ENCODE peak calls at places on chromosome 20, in ten cellular contexts. M is tibial nerve; W is mesendoderm; L is lower lobe of right lung; O is cardiac muscle cell; C is CD8-positive, alpha-beta T cell; Q is CD4-positive, alpha-beta T cell; B is GM12878; D is brain microvascular endothelial cell; J is fibroblast of lung. T is an unnamed sample.

GRCh38 chr20:25248501-25249172 is 752 bp downstream of the PYGB start:
- DNase-seq in M (no peak), B (no peak), D (no peak), Q (no peak), J (peak), L (no peak), O (peak), W (peak), C (no peak), T (peak)

GRCh38 chr20:24959591-24960301 is 10.7 kb downstream of the CST7 start:
- DNase-seq in D (no peak), J (no peak), O (no peak), C (no peak), L (peak), M (no peak), B (no peak), W (no peak), Q (no peak), T (no peak)

GRCh38 chr20:44832724-44833123 is 22.4 kb upstream of the RIMS4 start:
- DNase-seq in B (no peak), D (peak), J (no peak), M (no peak), O (peak), L (no peak), C (no peak), W (peak), Q (no peak), T (no peak)

GRCh38 chr20:19589731-19590362 is 168.2 kb upstream of the RIN2 start:
- DNase-seq in M (no peak), J (no peak), L (no peak), D (no peak), B (no peak), W (no peak), O (no peak), C (no peak), Q (no peak), T (no peak)

GRCh38 chr20:824916-825315 is 8.6 kb upstream of the FAM110A start:
- DNase-seq in Q (no peak), D (no peak), L (no peak), J (no peak), C (peak), M (no peak), O (no peak), W (no peak), B (no peak), T (no peak)

GRCh38 chr20:56626367-56627121 is 2.6 kb upstream of the TFAP2C start:
- DNase-seq in O (peak), L (no peak), C (no peak), J (peak), D (no peak), B (no peak), M (no peak), Q (no peak), W (peak), T (peak)

GRCh38 chr20:59650418-59650817 is 46.1 kb downstream of the PHACTR3 start:
- DNase-seq in O (no peak), C (no peak), J (no peak), L (no peak), Q (no peak), W (no peak), B (no peak), D (no peak), M (no peak), T (no peak)

GRCh38 chr20:21209668-21210067 is 83.8 kb downstream of the KIZ start:
- DNase-seq in M (no peak), L (no peak), Q (no peak), C (no peak), J (no peak), O (no peak), D (no peak), B (no peak), W (no peak), T (no peak)

GRCh38 chr20:45114465-45115385 is at the start of gene WFDC5:
- DNase-seq in Q (no peak), W (no peak), O (no peak), M (no peak), B (no peak), L (no peak), D (no peak), J (no peak), C (peak), T (no peak)

GRCh38 chr20:5197847-5198650 is 71.2 kb downstream of the CDS2 start:
- DNase-seq in M (no peak), B (no peak), O (no peak), Q (no peak), D (no peak), L (no peak), W (no peak), J (no peak), C (no peak), T (no peak)

GRCh38 chr20:33450867-33451266 is 7.3 kb upstream of the SNTA1 start:
- DNase-seq in L (no peak), C (no peak), Q (no peak), J (peak), M (no peak), B (no peak), W (no peak), O (peak), D (peak), T (no peak)

DNA sequence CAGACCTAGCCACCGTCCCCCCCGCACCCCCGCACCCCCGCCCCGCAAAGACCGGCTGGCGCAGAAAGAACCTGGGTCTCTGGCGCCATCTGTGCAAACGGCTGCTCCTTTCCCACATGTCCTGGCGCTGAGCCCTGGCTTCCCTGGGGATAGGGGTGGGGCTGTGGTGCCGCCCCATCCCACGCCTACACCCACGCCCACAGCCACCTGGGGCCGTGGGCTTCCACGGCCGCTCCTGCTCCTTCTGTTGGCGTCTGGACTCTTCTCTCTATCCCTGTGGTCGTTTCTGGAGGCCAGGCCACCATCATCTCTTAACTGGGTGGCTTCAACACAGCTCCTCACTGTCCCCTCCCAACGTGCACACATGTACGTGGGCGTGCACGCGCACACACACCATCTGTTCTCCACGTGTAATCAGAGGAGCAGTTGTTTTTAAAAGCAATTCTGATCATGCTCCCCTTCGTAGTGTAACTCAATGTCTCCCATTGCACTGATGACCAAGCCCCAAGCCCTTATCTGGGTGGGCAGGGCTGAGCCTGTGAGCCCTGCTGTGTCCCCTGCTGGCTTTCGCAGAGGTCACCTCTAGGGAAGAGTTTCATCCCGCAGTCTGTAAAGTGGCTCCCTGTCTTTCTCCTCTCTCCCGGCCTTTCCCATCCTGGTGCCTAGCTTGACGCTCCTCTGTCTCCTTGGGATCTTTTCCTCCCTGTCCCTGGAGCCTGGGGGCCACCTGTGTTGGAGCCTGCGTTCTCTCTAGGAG is 31.9 kb upstream of the FAM83D start:
- DNase-seq in Q (no peak), B (no peak), L (no peak), C (no peak), D (no peak), J (peak), O (peak), W (no peak), M (no peak), T (no peak)
- H3K27ac ChIP-seq in Q (no peak), B (peak), L (no peak), C (no peak), D (no peak), J (no peak), O (no peak), W (no peak), M (no peak), T (no peak)

GRCh38 chr20:1890469-1891262 is 4.5 kb upstream of the SIRPA start:
- DNase-seq in B (no peak), O (no peak), W (no peak), C (no peak), M (no peak), L (no peak), D (no peak), J (no peak), Q (no peak), T (no peak)
- H3K27ac ChIP-seq in B (no peak), O (no peak), W (no peak), C (no peak), M (no peak), L (no peak), D (no peak), J (no peak), Q (no peak), T (no peak)

GRCh38 chr20:53980101-53980500 is 90.3 kb downstream of the BCAS1 start:
- DNase-seq in L (no peak), W (no peak), Q (no peak), C (no peak), B (no peak), O (no peak), M (no peak), D (no peak), J (no peak), T (no peak)
- H3K27ac ChIP-seq in L (no peak), W (no peak), Q (no peak), C (no peak), B (no peak), O (no peak), M (no peak), D (no peak), J (no peak), T (no peak)

DNA sequence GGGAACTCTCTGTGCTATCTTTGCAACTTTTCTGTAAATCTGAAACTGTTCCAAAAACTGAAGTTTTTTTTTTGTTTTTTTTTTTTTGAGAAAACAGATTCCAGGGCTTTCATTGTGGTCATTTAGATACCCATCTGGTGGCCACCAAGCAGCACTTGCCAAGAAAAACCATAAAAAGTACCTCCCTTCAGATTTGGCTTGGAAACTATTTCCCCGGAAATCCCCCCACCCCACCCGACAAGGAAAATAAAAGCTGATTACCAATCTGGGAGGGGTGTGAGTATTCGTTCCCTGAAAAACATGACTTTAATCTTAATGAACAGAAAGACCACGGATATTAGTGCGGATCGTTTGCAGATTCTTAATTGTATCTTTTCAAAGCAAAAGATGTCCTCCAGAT is 1.9 kb downstream of the NFATC2 start:
- DNase-seq in W (no peak), J (no peak), O (no peak), M (no peak), C (no peak), L (no peak), B (no peak), D (no peak), Q (no peak), T (no peak)
- H3K27ac ChIP-seq in W (no peak), J (no peak), O (peak), M (no peak), C (peak), L (peak), B (peak), D (no peak), Q (peak), T (peak)

DNA sequence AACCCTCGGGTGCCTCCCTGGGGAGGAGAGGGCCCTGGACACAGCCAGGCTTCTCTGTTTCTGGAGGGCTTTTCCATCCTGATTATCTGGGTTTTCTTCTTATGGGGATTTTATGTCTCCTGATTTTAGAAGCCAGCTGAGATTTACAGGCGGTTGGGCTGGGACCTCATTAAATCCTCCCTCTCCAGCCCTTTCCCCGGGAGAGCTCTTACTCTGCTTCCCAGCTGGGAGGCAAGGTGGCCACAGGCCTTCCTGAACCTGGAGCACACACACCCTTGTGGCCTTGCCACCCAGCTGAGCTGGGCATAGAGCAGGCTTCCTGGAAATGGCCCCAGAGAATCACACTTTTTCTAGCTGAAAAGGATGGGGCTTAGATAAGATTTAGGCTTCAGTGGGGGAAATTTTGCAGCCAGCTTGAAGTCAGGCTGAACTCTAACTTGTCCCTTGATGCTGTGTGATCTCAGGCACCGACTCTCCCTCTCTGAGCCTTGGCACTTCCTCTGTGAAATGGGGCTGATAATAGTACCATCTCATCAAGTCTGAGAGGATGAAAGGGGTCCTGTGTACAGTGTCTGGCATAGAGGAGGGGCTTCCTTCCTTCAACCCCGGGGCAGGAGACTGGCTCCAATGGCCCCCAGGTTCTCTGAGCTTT is 16.6 kb downstream of the VSTM2L start:
- DNase-seq in J (no peak), C (no peak), O (no peak), Q (no peak), W (no peak), M (no peak), L (no peak), B (no peak), D (no peak), T (no peak)
- H3K27ac ChIP-seq in J (no peak), C (no peak), O (peak), Q (no peak), W (no peak), M (no peak), L (no peak), B (no peak), D (no peak), T (no peak)

GRCh38 chr20:58579069-58579818 is 64.0 kb upstream of the APCDD1L start:
- DNase-seq in L (no peak), C (no peak), D (no peak), B (no peak), W (no peak), Q (no peak), M (no peak), J (no peak), O (no peak), T (no peak)

GRCh38 chr20:58577871-58578615 is 62.8 kb upstream of the APCDD1L start:
- DNase-seq in B (no peak), D (no peak), J (no peak), Q (no peak), O (peak), M (no peak), C (no peak), L (no peak), W (no peak), T (no peak)

GRCh38 chr20:58577139-58577806 is 62.1 kb upstream of the APCDD1L start:
- DNase-seq in C (no peak), D (no peak), L (no peak), B (no peak), J (no peak), Q (no peak), W (no peak), M (no peak), O (no peak), T (no peak)

GRCh38 chr20:58580493-58580835 is 65.3 kb upstream of the APCDD1L start:
- DNase-seq in B (no peak), Q (no peak), J (no peak), C (no peak), D (no peak), W (no peak), M (no peak), L (no peak), O (no peak), T (no peak)

GRCh38 chr20:58579819-58580492 is 64.8 kb upstream of the APCDD1L start:
- DNase-seq in B (no peak), J (no peak), O (no peak), C (no peak), D (no peak), M (no peak), Q (no peak), L (no peak), W (no peak), T (no peak)
- H3K27ac ChIP-seq in B (no peak), J (no peak), O (no peak), C (no peak), D (no peak), M (no peak), Q (no peak), L (no peak), W (no peak), T (no peak)

GRCh38 chr20:46683620-46683938 is 5.7 kb downstream of the TP53RK start:
- DNase-seq in L (no peak), C (no peak), D (no peak), M (no peak), Q (no peak), B (no peak), J (no peak), O (no peak), W (no peak), T (no peak)
- H3K27ac ChIP-seq in L (no peak), C (no peak), D (no peak), M (no peak), Q (no peak), B (no peak), J (peak), O (peak), W (no peak), T (peak)

T was measured in hepatocyte.